ENCODE peak calls at places on chromosome 18, in seven cellular contexts. C, B, Z, I, X, U and T are unnamed samples.

GRCh38 chr18:24188120-24188519 is 49.3 kb downstream of the CABYR start:
- DNase-seq in C (no peak), B (no peak), Z (no peak), I (peak), X (no peak), U (no peak), T (peak)

GRCh38 chr18:68417826-68418225 is 297.1 kb downstream of the TMX3 start:
- DNase-seq in C (no peak), B (no peak), Z (no peak), I (no peak), X (no peak), U (no peak), T (no peak)

GRCh38 chr18:30903566-30903965 is 139.0 kb downstream of the DSC3 start:
- DNase-seq in C (no peak), B (no peak), Z (no peak), I (no peak), X (no peak), U (no peak), T (no peak)

GRCh38 chr18:49460958-49461601 is 635 bp upstream of the DYM start:
- DNase-seq in C (peak), B (no peak), Z (no peak), I (no peak), X (no peak), U (no peak), T (no peak)

GRCh38 chr18:56026505-56026904 is 438.5 kb upstream of the TCF4 start:
- DNase-seq in C (no peak), B (no peak), Z (no peak), I (no peak), X (no peak), U (no peak), T (no peak)

GRCh38 chr18:14074187-14074586 is 58.0 kb downstream of the ZNF519 start:
- DNase-seq in C (no peak), B (no peak), Z (no peak), I (no peak), X (no peak), U (peak), T (no peak)

GRCh38 chr18:77118256-77119090 is 14.1 kb downstream of the MBP start:
- DNase-seq in C (peak), B (no peak), Z (no peak), I (no peak), X (no peak), U (no peak), T (no peak)

GRCh38 chr18:12327510-12328178 is 19.6 kb downstream of the TUBB6 start:
- DNase-seq in C (peak), B (peak), Z (peak), I (peak), X (peak), U (peak), T (no peak)

GRCh38 chr18:64116806-64117205 is 32.1 kb downstream of the LINC00305 start:
- DNase-seq in C (no peak), B (no peak), Z (no peak), I (no peak), X (no peak), U (no peak), T (no peak)

GRCh38 chr18:21663615-21664014 is 41.0 kb downstream of the ABHD3 start:
- DNase-seq in C (no peak), B (no peak), Z (no peak), I (no peak), X (no peak), U (no peak), T (no peak)

GRCh38 chr18:34789768-34790344 is 79.8 kb downstream of the DTNA start:
- DNase-seq in C (peak), B (no peak), Z (no peak), I (no peak), X (no peak), U (no peak), T (no peak)

GRCh38 chr18:51153659-51154371 is 43.7 kb downstream of the MEX3C start:
- DNase-seq in C (no peak), B (peak), Z (no peak), I (no peak), X (peak), U (no peak), T (no peak)

GRCh38 chr18:66141716-66142115 is 390.9 kb downstream of the CDH7 start:
- DNase-seq in C (no peak), B (no peak), Z (no peak), I (no peak), X (no peak), U (no peak), T (no peak)

GRCh38 chr18:48771641-48772380 is 179.0 kb downstream of the SMAD7 start:
- DNase-seq in C (no peak), B (no peak), Z (no peak), I (no peak), X (peak), U (no peak), T (no peak)

GRCh38 chr18:32111706-32112105 is 20.0 kb downstream of the RNF138 start:
- DNase-seq in C (no peak), B (no peak), Z (no peak), I (no peak), X (no peak), U (no peak), T (no peak)

GRCh38 chr18:45664824-45665763 is 49.8 kb downstream of the SLC14A2 start:
- DNase-seq in C (peak), B (peak), Z (no peak), I (peak), X (peak), U (peak), T (peak)

GRCh38 chr18:48818329-48819254 is 132.2 kb downstream of the SMAD7 start:
- DNase-seq in C (peak), B (no peak), Z (peak), I (no peak), X (no peak), U (no peak), T (no peak)

GRCh38 chr18:71047882-71048281 is 759.0 kb downstream of the SOCS6 start:
- DNase-seq in C (no peak), B (no peak), Z (no peak), I (no peak), X (no peak), U (no peak), T (no peak)

GRCh38 chr18:12460874-12461273 is 53.1 kb downstream of the PRELID3A start:
- DNase-seq in C (no peak), B (no peak), Z (no peak), I (no peak), X (no peak), U (no peak), T (no peak)

GRCh38 chr18:39389800-39390379 is 1824.3 kb upstream of the CELF4 start:
- DNase-seq in C (no peak), B (no peak), Z (no peak), I (no peak), X (no peak), U (no peak), T (no peak)

GRCh38 chr18:12458761-12459160 is 51.0 kb downstream of the PRELID3A start:
- DNase-seq in C (no peak), B (no peak), Z (no peak), I (no peak), X (no peak), U (no peak), T (no peak)

GRCh38 chr18:11663630-11664029 is 25.4 kb upstream of the GNAL start:
- DNase-seq in C (no peak), B (no peak), Z (no peak), I (no peak), X (no peak), U (no peak), T (no peak)

GRCh38 chr18:56468379-56468778 is 170.0 kb downstream of the TXNL1 start:
- DNase-seq in C (no peak), B (no peak), Z (no peak), I (no peak), X (peak), U (no peak), T (no peak)

GRCh38 chr18:28032177-28032576 is 144.8 kb downstream of the CDH2 start:
- DNase-seq in C (no peak), B (no peak), Z (no peak), I (no peak), X (no peak), U (no peak), T (no peak)

GRCh38 chr18:2898131-2898640 is 51.4 kb downstream of the EMILIN2 start:
- DNase-seq in C (peak), B (no peak), Z (no peak), I (no peak), X (peak), U (peak), T (no peak)
- H3K27ac ChIP-seq in C (no peak), B (no peak), Z (no peak), I (no peak), X (peak), U (no peak), T (no peak)

GRCh38 chr18:73564073-73564472 is 583.6 kb downstream of the FBXO15 start:
- DNase-seq in C (no peak), B (no peak), Z (no peak), I (no peak), X (no peak), U (no peak), T (no peak)

DNA sequence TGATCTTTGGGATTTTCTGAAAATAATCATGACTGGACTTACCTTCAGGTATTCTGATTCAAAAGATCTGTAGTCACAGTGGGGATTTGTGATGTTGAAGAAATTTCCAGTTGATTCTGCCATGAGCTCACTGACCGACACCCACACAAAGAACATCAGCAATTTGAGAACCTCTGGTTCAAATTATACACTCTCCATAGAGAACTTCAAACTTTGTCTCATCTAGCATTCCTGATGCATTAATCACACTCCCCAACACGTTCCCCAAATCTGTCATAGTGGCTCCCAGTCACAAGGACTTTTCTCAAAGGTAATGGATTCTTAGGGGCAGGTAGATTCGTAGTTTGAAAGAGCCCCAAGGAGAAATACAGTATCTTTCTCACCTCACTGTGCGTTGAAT is 584.3 kb downstream of the FBXO15 start:
- DNase-seq in C (peak), B (no peak), Z (no peak), I (no peak), X (no peak), U (no peak), T (no peak)
- H3K27ac ChIP-seq in C (no peak), B (no peak), Z (no peak), I (no peak), X (no peak), U (no peak), T (no peak)

GRCh38 chr18:9017170-9017899 is 85.2 kb upstream of the NDUFV2 start:
- DNase-seq in C (peak), B (peak), Z (peak), I (peak), X (peak), U (peak), T (peak)

GRCh38 chr18:9017900-9018217 is 84.6 kb upstream of the NDUFV2 start:
- DNase-seq in C (no peak), B (no peak), Z (no peak), I (no peak), X (no peak), U (no peak), T (no peak)

GRCh38 chr18:9019135-9019534 is 83.4 kb upstream of the NDUFV2 start:
- DNase-seq in C (no peak), B (no peak), Z (no peak), I (no peak), X (no peak), U (no peak), T (no peak)

GRCh38 chr18:9015689-9016088 is 86.8 kb upstream of the NDUFV2 start:
- DNase-seq in C (no peak), B (no peak), Z (no peak), I (no peak), X (no peak), U (no peak), T (no peak)

DNA sequence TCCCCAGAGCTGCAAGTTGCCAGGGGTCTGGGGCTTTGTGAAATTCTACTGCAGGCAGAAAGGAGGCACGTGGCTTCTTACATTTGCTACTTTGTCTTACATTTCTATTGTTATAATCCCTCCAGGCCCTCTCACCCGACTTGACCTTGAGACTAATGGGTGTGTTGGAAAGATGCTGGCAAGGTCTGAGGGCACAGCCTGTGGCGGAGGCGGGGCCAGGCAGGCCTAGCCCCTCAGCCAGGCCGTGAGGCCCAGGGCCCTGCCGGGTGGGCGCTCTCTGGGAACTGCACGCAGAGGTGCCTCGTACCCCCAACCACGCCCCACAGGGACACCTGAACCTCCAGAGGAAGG is 85.7 kb upstream of the NDUFV2 start:
- DNase-seq in C (no peak), B (no peak), Z (no peak), I (no peak), X (no peak), U (no peak), T (no peak)
- H3K27ac ChIP-seq in C (peak), B (peak), Z (no peak), I (no peak), X (no peak), U (peak), T (peak)

GRCh38 chr18:26685438-26686173 is 137.3 kb upstream of the KCTD1 start:
- DNase-seq in C (no peak), B (no peak), Z (no peak), I (no peak), X (no peak), U (no peak), T (no peak)
- H3K27ac ChIP-seq in C (no peak), B (no peak), Z (no peak), I (peak), X (no peak), U (no peak), T (no peak)

DNA sequence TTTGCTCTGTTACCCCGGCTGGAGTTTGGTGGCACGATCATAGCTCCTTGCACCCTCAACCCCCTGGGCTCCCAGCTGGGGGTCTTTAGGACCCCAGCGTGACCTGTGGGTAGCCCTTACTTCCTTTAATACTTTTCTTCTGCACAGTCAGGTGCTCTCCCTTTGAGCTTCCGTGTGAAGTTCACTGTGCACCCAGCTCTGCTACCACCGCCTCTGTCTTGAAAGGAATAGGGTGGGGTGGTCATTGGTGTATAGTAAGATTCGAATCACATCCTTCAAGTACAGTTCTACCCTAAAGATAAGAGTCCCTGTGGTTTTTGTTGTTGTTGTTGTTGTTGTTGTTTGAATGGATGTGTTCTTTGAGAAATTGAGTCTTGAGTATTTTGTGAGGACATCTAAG is 267.4 kb downstream of the NEDD4L start:
- DNase-seq in C (no peak), B (no peak), Z (no peak), I (no peak), X (no peak), U (no peak), T (no peak)
- H3K27ac ChIP-seq in C (no peak), B (no peak), Z (no peak), I (peak), X (no peak), U (no peak), T (no peak)

DNA sequence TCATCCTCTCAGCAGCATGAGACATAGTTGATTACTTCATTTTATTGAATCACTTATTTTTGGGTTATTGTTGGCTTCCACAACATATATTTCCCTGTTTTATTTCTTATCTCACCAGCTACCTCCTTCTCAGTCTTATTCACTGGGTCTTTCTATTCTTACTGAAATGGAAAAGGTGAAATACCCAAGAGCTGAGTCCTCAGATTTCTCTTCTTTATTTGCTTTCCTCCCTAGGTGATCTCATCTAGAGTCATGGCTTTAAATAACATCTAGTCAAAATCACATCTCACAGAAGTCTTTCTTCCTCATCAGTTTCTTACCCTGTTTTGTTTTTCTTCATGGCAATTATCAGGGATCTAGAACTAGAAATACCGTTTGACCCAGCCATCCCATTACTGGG is 105.0 kb upstream of the RBBP8 start:
- DNase-seq in C (no peak), B (no peak), Z (no peak), I (no peak), X (no peak), U (no peak), T (no peak)
- H3K27ac ChIP-seq in C (peak), B (no peak), Z (no peak), I (no peak), X (peak), U (no peak), T (no peak)